ENCODE peak calls at places on chromosomes 2 and 18, in five cellular contexts. L is dermis microvascular lymphatic vessel endothelial cell, V is GM20000, D is endothelial cell, F is foreskin fibroblast. Y is an unnamed sample.

GRCh38 chr18:55552498-55553189 is 35.3 kb downstream of the TCF4 start:
- DNase-seq in L (no peak), V (no peak), D (no peak), F (no peak), Y (no peak)

GRCh38 chr2:50952596-50952995 is 79.3 kb downstream of the NRXN1 start:
- DNase-seq in L (peak), V (no peak), D (no peak), F (peak), Y (peak)

GRCh38 chr2:191899442-191899841 is 52.6 kb upstream of the CAVIN2 start:
- DNase-seq in L (peak), V (no peak), D (no peak), F (peak), Y (peak)

GRCh38 chr2:133733856-133734255 is 165.6 kb upstream of the NCKAP5 start:
- DNase-seq in L (no peak), V (no peak), D (no peak), F (peak), Y (peak)

GRCh38 chr2:100747996-100748615 is 71.8 kb upstream of the NPAS2 start:
- DNase-seq in L (no peak), V (no peak), D (no peak), F (no peak), Y (peak)

GRCh38 chr2:31987454-31987853 is 23.4 kb downstream of the MEMO1 start:
- DNase-seq in L (peak), V (no peak), D (no peak), F (peak), Y (peak)

GRCh38 chr18:21805771-21806366 is 65.3 kb downstream of the MIB1 start:
- DNase-seq in L (no peak), V (no peak), D (no peak), F (no peak), Y (no peak)

GRCh38 chr2:119009110-119009509 is 67.1 kb downstream of the MARCO start:
- DNase-seq in L (no peak), V (no peak), D (peak), F (no peak), Y (no peak)

GRCh38 chr2:215367647-215368492 is 56.0 kb downstream of the ATIC start:
- DNase-seq in L (no peak), V (no peak), D (no peak), F (peak), Y (peak)

GRCh38 chr18:79512461-79513380 is 117.0 kb downstream of the NFATC1 start:
- DNase-seq in L (no peak), V (no peak), D (peak), F (no peak), Y (no peak)

GRCh38 chr2:18376936-18377335 is 183.5 kb downstream of the RDH14 start:
- DNase-seq in L (no peak), V (no peak), D (no peak), F (no peak), Y (no peak)

GRCh38 chr2:149422991-149423338 is 92.6 kb downstream of the LYPD6 start:
- DNase-seq in L (no peak), V (no peak), D (no peak), F (no peak), Y (no peak)